ENCODE peak calls at places on chromosomes 3 and 15, in five cellular contexts. One of them, this sample, is unnamed.

GRCh38 chr15:40769310-40770146 is at the start of gene C15orf62:
- DNase-seq in OCI-LY7: peak; percentile 94
- DNase-seq in heart right ventricle: no peak
- DNase-seq in NCI-H345: peak; percentile 85
- DNase-seq in amygdala: peak; percentile 25
- DNase-seq in this sample: no peak

GRCh38 chr3:169147246-169148008 is 516.1 kb downstream of the MECOM start:
- DNase-seq in OCI-LY7: no peak
- DNase-seq in heart right ventricle: peak; percentile 48
- DNase-seq in NCI-H345: peak; percentile 25
- DNase-seq in amygdala: no peak
- DNase-seq in this sample: peak; percentile 51

GRCh38 chr15:68599560-68600071 is 20.8 kb downstream of the CORO2B start:
- DNase-seq in OCI-LY7: peak; percentile 55
- DNase-seq in heart right ventricle: no peak
- DNase-seq in NCI-H345: no peak
- DNase-seq in amygdala: peak; percentile 52
- DNase-seq in this sample: peak; percentile 22

GRCh38 chr3:44649709-44650108 is 1.2 kb downstream of the ZNF35 start:
- DNase-seq in OCI-LY7: no peak
- DNase-seq in heart right ventricle: no peak
- DNase-seq in NCI-H345: no peak
- DNase-seq in amygdala: no peak
- DNase-seq in this sample: no peak

GRCh38 chr15:95262866-95263564 is 1031.7 kb downstream of the MCTP2 start:
- DNase-seq in OCI-LY7: no peak
- DNase-seq in heart right ventricle: no peak
- DNase-seq in NCI-H345: no peak
- DNase-seq in amygdala: no peak
- DNase-seq in this sample: no peak

GRCh38 chr3:39383190-39383912 is at the start of gene SLC25A38:
- DNase-seq in OCI-LY7: peak; percentile 92
- DNase-seq in heart right ventricle: peak; percentile 67
- DNase-seq in NCI-H345: no peak
- DNase-seq in amygdala: no peak
- DNase-seq in this sample: peak; percentile 67

GRCh38 chr3:10912784-10913183 is 79.8 kb upstream of the SLC6A1 start:
- DNase-seq in OCI-LY7: no peak
- DNase-seq in heart right ventricle: no peak
- DNase-seq in NCI-H345: no peak
- DNase-seq in amygdala: no peak
- DNase-seq in this sample: no peak

GRCh38 chr3:125003369-125003853 is 52.4 kb downstream of the HEG1 start:
- DNase-seq in OCI-LY7: no peak
- DNase-seq in heart right ventricle: peak; percentile 35
- DNase-seq in NCI-H345: no peak
- DNase-seq in amygdala: no peak
- DNase-seq in this sample: peak; percentile 68

GRCh38 chr3:159798951-159799350 is 189.7 kb upstream of the IL12A start:
- DNase-seq in OCI-LY7: no peak
- DNase-seq in heart right ventricle: no peak
- DNase-seq in NCI-H345: no peak
- DNase-seq in amygdala: no peak
- DNase-seq in this sample: no peak

GRCh38 chr3:165339753-165340152 is 143.6 kb upstream of the SLITRK3 start:
- DNase-seq in OCI-LY7: no peak
- DNase-seq in heart right ventricle: no peak
- DNase-seq in NCI-H345: no peak
- DNase-seq in amygdala: no peak
- DNase-seq in this sample: no peak

GRCh38 chr3:162984752-162985151 is 1488.1 kb downstream of the OTOL1 start:
- DNase-seq in OCI-LY7: no peak
- DNase-seq in heart right ventricle: no peak
- DNase-seq in NCI-H345: no peak
- DNase-seq in amygdala: no peak
- DNase-seq in this sample: no peak

GRCh38 chr3:195907730-195908438 is 467 bp downstream of the TNK2 start:
- DNase-seq in OCI-LY7: peak; percentile 69
- DNase-seq in heart right ventricle: peak; percentile 48
- DNase-seq in NCI-H345: peak; percentile 83
- DNase-seq in amygdala: no peak
- DNase-seq in this sample: no peak

GRCh38 chr15:49096090-49096750 is 50.0 kb upstream of the SECISBP2L start:
- DNase-seq in OCI-LY7: no peak
- DNase-seq in heart right ventricle: no peak
- DNase-seq in NCI-H345: no peak
- DNase-seq in amygdala: no peak
- DNase-seq in this sample: no peak

GRCh38 chr3:61974662-61975061 is 398.7 kb downstream of the FEZF2 start:
- DNase-seq in OCI-LY7: no peak
- DNase-seq in heart right ventricle: no peak
- DNase-seq in NCI-H345: no peak
- DNase-seq in amygdala: no peak
- DNase-seq in this sample: no peak

GRCh38 chr15:70974004-70974832 is 81.6 kb downstream of the LRRC49 start:
- DNase-seq in OCI-LY7: peak; percentile 7
- DNase-seq in heart right ventricle: no peak
- DNase-seq in NCI-H345: no peak
- DNase-seq in amygdala: no peak
- DNase-seq in this sample: no peak

GRCh38 chr3:126373682-126374601 is 16.7 kb upstream of the KLF15 start:
- DNase-seq in OCI-LY7: no peak
- DNase-seq in heart right ventricle: no peak
- DNase-seq in NCI-H345: no peak
- DNase-seq in amygdala: no peak
- DNase-seq in this sample: no peak

GRCh38 chr3:113166719-113167492 is 44.5 kb upstream of the BOC start:
- DNase-seq in OCI-LY7: no peak
- DNase-seq in heart right ventricle: peak; percentile 31
- DNase-seq in NCI-H345: peak; percentile 60
- DNase-seq in amygdala: peak; percentile 22
- DNase-seq in this sample: peak; percentile 30

GRCh38 chr3:180836766-180837165 is 75.7 kb upstream of the FXR1 start:
- DNase-seq in OCI-LY7: no peak
- DNase-seq in heart right ventricle: no peak
- DNase-seq in NCI-H345: no peak
- DNase-seq in amygdala: no peak
- DNase-seq in this sample: no peak

GRCh38 chr3:100992086-100993033 is 861 bp downstream of the ABI3BP start:
- DNase-seq in OCI-LY7: no peak
- DNase-seq in heart right ventricle: no peak
- DNase-seq in NCI-H345: no peak
- DNase-seq in amygdala: no peak
- DNase-seq in this sample: no peak

GRCh38 chr3:36650271-36650671 is 114.1 kb downstream of the DCLK3 start:
- DNase-seq in OCI-LY7: no peak
- DNase-seq in heart right ventricle: no peak
- DNase-seq in NCI-H345: no peak
- DNase-seq in amygdala: no peak
- DNase-seq in this sample: no peak

GRCh38 chr15:58564967-58565366 is 133.2 kb downstream of the LIPC start:
- DNase-seq in OCI-LY7: no peak
- DNase-seq in heart right ventricle: no peak
- DNase-seq in NCI-H345: no peak
- DNase-seq in amygdala: no peak
- DNase-seq in this sample: no peak

GRCh38 chr3:120652896-120653545 is 29.0 kb downstream of the HGD start:
- DNase-seq in OCI-LY7: no peak
- DNase-seq in heart right ventricle: no peak
- DNase-seq in NCI-H345: no peak
- DNase-seq in amygdala: no peak
- DNase-seq in this sample: no peak

GRCh38 chr15:76964157-76964556 is 30.8 kb upstream of the PSTPIP1 start:
- DNase-seq in OCI-LY7: no peak
- DNase-seq in heart right ventricle: no peak
- DNase-seq in NCI-H345: no peak
- DNase-seq in amygdala: no peak
- DNase-seq in this sample: no peak

GRCh38 chr3:58613236-58614132 is 36.3 kb upstream of the FAM107A start:
- DNase-seq in OCI-LY7: no peak
- DNase-seq in heart right ventricle: no peak
- DNase-seq in NCI-H345: no peak
- DNase-seq in amygdala: no peak
- DNase-seq in this sample: no peak

GRCh38 chr3:62926494-62926893 is 51.3 kb upstream of the CADPS start:
- DNase-seq in OCI-LY7: no peak
- DNase-seq in heart right ventricle: peak; percentile 20
- DNase-seq in NCI-H345: no peak
- DNase-seq in amygdala: no peak
- DNase-seq in this sample: no peak

GRCh38 chr3:48469046-48469915 is 22.7 kb downstream of the ATRIP start:
- DNase-seq in OCI-LY7: no peak
- DNase-seq in heart right ventricle: no peak
- DNase-seq in NCI-H345: no peak
- DNase-seq in amygdala: no peak
- DNase-seq in this sample: no peak

GRCh38 chr3:194489736-194490612 is 3.2 kb upstream of the ATP13A3 start:
- DNase-seq in OCI-LY7: peak; percentile 54
- DNase-seq in heart right ventricle: no peak
- DNase-seq in NCI-H345: no peak
- DNase-seq in amygdala: no peak
- DNase-seq in this sample: no peak

GRCh38 chr15:100918034-100918689 is 995 bp upstream of the LRRK1 start:
- DNase-seq in OCI-LY7: peak; percentile 92
- DNase-seq in heart right ventricle: peak; percentile 80
- DNase-seq in NCI-H345: peak; percentile 64
- DNase-seq in amygdala: peak; percentile 27
- DNase-seq in this sample: peak; percentile 80

GRCh38 chr15:79535536-79535935 is 103.4 kb downstream of the MINAR1 start:
- DNase-seq in OCI-LY7: no peak
- DNase-seq in heart right ventricle: no peak
- DNase-seq in NCI-H345: no peak
- DNase-seq in amygdala: no peak
- DNase-seq in this sample: no peak

GRCh38 chr3:123406598-123406997 is 42.3 kb downstream of the ADCY5 start:
- DNase-seq in OCI-LY7: no peak
- DNase-seq in heart right ventricle: peak; percentile 82
- DNase-seq in NCI-H345: no peak
- DNase-seq in amygdala: peak; percentile 34
- DNase-seq in this sample: peak; percentile 88

GRCh38 chr15:83858820-83859505 is 205.0 kb downstream of the ADAMTSL3 start:
- DNase-seq in OCI-LY7: no peak
- DNase-seq in heart right ventricle: no peak
- DNase-seq in NCI-H345: no peak
- DNase-seq in amygdala: no peak
- DNase-seq in this sample: no peak

GRCh38 chr3:52481819-52482521 is 13.2 kb upstream of the STAB1 start:
- DNase-seq in OCI-LY7: no peak
- DNase-seq in heart right ventricle: peak; percentile 29
- DNase-seq in NCI-H345: no peak
- DNase-seq in amygdala: no peak
- DNase-seq in this sample: no peak

GRCh38 chr3:140128217-140129137 is 193.5 kb downstream of the CLSTN2 start:
- DNase-seq in OCI-LY7: peak; percentile 35
- DNase-seq in heart right ventricle: peak; percentile 15
- DNase-seq in NCI-H345: no peak
- DNase-seq in amygdala: no peak
- DNase-seq in this sample: peak; percentile 22

GRCh38 chr15:91049378-91050127 is 27.2 kb upstream of the VPS33B start:
- DNase-seq in OCI-LY7: peak; percentile 76
- DNase-seq in heart right ventricle: no peak
- DNase-seq in NCI-H345: peak; percentile 43
- DNase-seq in amygdala: peak; percentile 47
- DNase-seq in this sample: no peak

GRCh38 chr3:124751501-124751900 is 21.2 kb downstream of the UMPS start:
- DNase-seq in OCI-LY7: no peak
- DNase-seq in heart right ventricle: no peak
- DNase-seq in NCI-H345: no peak
- DNase-seq in amygdala: no peak
- DNase-seq in this sample: no peak

This sample was measured in left ventricle myocardium inferior.